ENCODE peak calls at places on chromosomes 5 and 9, in five cellular contexts. K is neural crest cell; I is A172; E is stimulated activated CD4-positive, alpha-beta T cell treated with anti-CD3 and anti-CD28 coated beads, Interleukin-1b, Interleukin-23, amount 100 ng/mL, for 24 hours; S is ACHN. J is an unnamed sample.

GRCh38 chr9:31520301-31521085 is 864.0 kb upstream of the ACO1 start:
- DNase-seq in S (no peak), I (no peak), E (no peak), K (no peak), J (no peak)

GRCh38 chr9:92187390-92187789 is 72.2 kb upstream of the SPTLC1 start:
- DNase-seq in S (no peak), K (no peak), I (no peak), E (no peak), J (no peak)

GRCh38 chr5:10601246-10602030 is 37.6 kb downstream of the ANKRD33B start:
- DNase-seq in S (peak; percentile 70), I (peak; percentile 54), E (no peak), K (no peak), J (peak; percentile 78)

GRCh38 chr5:120817044-120817985 is 353.2 kb downstream of the PRR16 start:
- DNase-seq in S (peak; percentile 27), E (no peak), I (no peak), K (no peak), J (peak; percentile 51)

GRCh38 chr5:38749861-38750260 is 96.0 kb upstream of the OSMR start:
- DNase-seq in I (no peak), S (no peak), E (no peak), K (no peak), J (no peak)

GRCh38 chr9:108271236-108271635 is 584.5 kb downstream of the ACTL7B start:
- DNase-seq in E (no peak), K (no peak), I (no peak), S (no peak), J (no peak)

GRCh38 chr9:98978231-98978681 is 34.5 kb downstream of the COL15A1 start:
- DNase-seq in I (peak; percentile 41), E (no peak), S (no peak), K (no peak), J (no peak)

GRCh38 chr5:121246971-121247370 is 604.7 kb upstream of the FTMT start:
- DNase-seq in S (no peak), E (no peak), K (no peak), I (no peak), J (no peak)

GRCh38 chr9:116987902-116988301 is 300.8 kb downstream of the TRIM32 start:
- DNase-seq in E (no peak), K (no peak), S (no peak), I (no peak), J (no peak)

J was measured in amniotic epithelial cell.